ENCODE peak calls at places on chromosomes 12 and 14, in eight cellular contexts. One of them, this sample, is unnamed.
A peak's percentile ranks its signal among the peaks of the same experiment; 100 is the strongest.

GRCh38 chr14:89673499-89674225 is 256.6 kb upstream of the FOXN3 start:
- DNase-seq in mammary epithelial cell: no peak
- DNase-seq in IMR-90: peak; percentile 66
- DNase-seq in adrenal gland: no peak
- DNase-seq in upper lobe of left lung: no peak
- DNase-seq in tibial artery: no peak
- DNase-seq in colonic mucosa: peak; percentile 66
- DNase-seq in effector memory CD4-positive, alpha-beta T cell: no peak
- DNase-seq in this sample: no peak

GRCh38 chr12:78802593-78802992 is 62.0 kb upstream of the SYT1 start:
- DNase-seq in mammary epithelial cell: peak; percentile 87
- DNase-seq in IMR-90: peak; percentile 70
- DNase-seq in adrenal gland: no peak
- DNase-seq in upper lobe of left lung: no peak
- DNase-seq in tibial artery: no peak
- DNase-seq in colonic mucosa: no peak
- DNase-seq in effector memory CD4-positive, alpha-beta T cell: no peak
- DNase-seq in this sample: no peak

GRCh38 chr12:64678248-64678647 is 68.0 kb downstream of the RASSF3 start:
- DNase-seq in mammary epithelial cell: peak; percentile 11
- DNase-seq in IMR-90: no peak
- DNase-seq in adrenal gland: no peak
- DNase-seq in upper lobe of left lung: no peak
- DNase-seq in tibial artery: no peak
- DNase-seq in colonic mucosa: no peak
- DNase-seq in effector memory CD4-positive, alpha-beta T cell: no peak
- DNase-seq in this sample: no peak

GRCh38 chr12:47742253-47742825 is 16.3 kb downstream of the RAPGEF3 start:
- DNase-seq in mammary epithelial cell: no peak
- DNase-seq in IMR-90: no peak
- DNase-seq in adrenal gland: no peak
- DNase-seq in upper lobe of left lung: no peak
- DNase-seq in tibial artery: no peak
- DNase-seq in colonic mucosa: peak; percentile 80
- DNase-seq in effector memory CD4-positive, alpha-beta T cell: peak; percentile 64
- DNase-seq in this sample: peak; percentile 58

GRCh38 chr12:71710276-71711125 is 24.6 kb downstream of the TMEM19 start:
- DNase-seq in mammary epithelial cell: peak; percentile 97
- DNase-seq in IMR-90: peak; percentile 91
- DNase-seq in adrenal gland: no peak
- DNase-seq in upper lobe of left lung: no peak
- DNase-seq in tibial artery: no peak
- DNase-seq in colonic mucosa: no peak
- DNase-seq in effector memory CD4-positive, alpha-beta T cell: no peak
- DNase-seq in this sample: no peak

GRCh38 chr14:102776761-102777710 is at the start of gene TRAF3:
- DNase-seq in mammary epithelial cell: peak; percentile 61
- DNase-seq in IMR-90: peak; percentile 77
- DNase-seq in adrenal gland: peak; percentile 73
- DNase-seq in upper lobe of left lung: peak; percentile 96
- DNase-seq in tibial artery: peak; percentile 74
- DNase-seq in colonic mucosa: peak; percentile 54
- DNase-seq in effector memory CD4-positive, alpha-beta T cell: peak; percentile 84
- DNase-seq in this sample: peak; percentile 90

GRCh38 chr14:58299665-58300202 is 1.4 kb downstream of the ARID4A start:
- DNase-seq in mammary epithelial cell: peak; percentile 21
- DNase-seq in IMR-90: no peak
- DNase-seq in adrenal gland: no peak
- DNase-seq in upper lobe of left lung: no peak
- DNase-seq in tibial artery: no peak
- DNase-seq in colonic mucosa: peak; percentile 57
- DNase-seq in effector memory CD4-positive, alpha-beta T cell: no peak
- DNase-seq in this sample: no peak

GRCh38 chr12:106227641-106228319 is 20.0 kb downstream of the CKAP4 start:
- DNase-seq in mammary epithelial cell: peak; percentile 94
- DNase-seq in IMR-90: no peak
- DNase-seq in adrenal gland: no peak
- DNase-seq in upper lobe of left lung: peak; percentile 41
- DNase-seq in tibial artery: no peak
- DNase-seq in colonic mucosa: peak; percentile 59
- DNase-seq in effector memory CD4-positive, alpha-beta T cell: peak; percentile 41
- DNase-seq in this sample: peak; percentile 76

GRCh38 chr12:50788562-50788961 is 24.7 kb downstream of the ATF1 start:
- DNase-seq in mammary epithelial cell: no peak
- DNase-seq in IMR-90: peak; percentile 98
- DNase-seq in adrenal gland: no peak
- DNase-seq in upper lobe of left lung: no peak
- DNase-seq in tibial artery: no peak
- DNase-seq in colonic mucosa: no peak
- DNase-seq in effector memory CD4-positive, alpha-beta T cell: no peak
- DNase-seq in this sample: no peak

GRCh38 chr12:66708704-66709443 is 30.0 kb upstream of the GRIP1 start:
- DNase-seq in mammary epithelial cell: no peak
- DNase-seq in IMR-90: peak; percentile 5
- DNase-seq in adrenal gland: no peak
- DNase-seq in upper lobe of left lung: no peak
- DNase-seq in tibial artery: no peak
- DNase-seq in colonic mucosa: no peak
- DNase-seq in effector memory CD4-positive, alpha-beta T cell: no peak
- DNase-seq in this sample: peak; percentile 18

GRCh38 chr12:128810182-128811127 is 13.3 kb downstream of the SLC15A4 start:
- DNase-seq in mammary epithelial cell: no peak
- DNase-seq in IMR-90: no peak
- DNase-seq in adrenal gland: no peak
- DNase-seq in upper lobe of left lung: no peak
- DNase-seq in tibial artery: peak; percentile 76
- DNase-seq in colonic mucosa: no peak
- DNase-seq in effector memory CD4-positive, alpha-beta T cell: no peak
- DNase-seq in this sample: no peak

GRCh38 chr12:128814411-128815261 is 9.1 kb downstream of the SLC15A4 start:
- DNase-seq in mammary epithelial cell: no peak
- DNase-seq in IMR-90: no peak
- DNase-seq in adrenal gland: no peak
- DNase-seq in upper lobe of left lung: no peak
- DNase-seq in tibial artery: no peak
- DNase-seq in colonic mucosa: no peak
- DNase-seq in effector memory CD4-positive, alpha-beta T cell: no peak
- DNase-seq in this sample: no peak

GRCh38 chr12:128813883-128814282 is 9.9 kb downstream of the SLC15A4 start:
- DNase-seq in mammary epithelial cell: no peak
- DNase-seq in IMR-90: no peak
- DNase-seq in adrenal gland: no peak
- DNase-seq in upper lobe of left lung: no peak
- DNase-seq in tibial artery: no peak
- DNase-seq in colonic mucosa: no peak
- DNase-seq in effector memory CD4-positive, alpha-beta T cell: no peak
- DNase-seq in this sample: no peak

GRCh38 chr12:128813392-128813791 is 10.4 kb downstream of the SLC15A4 start:
- DNase-seq in mammary epithelial cell: no peak
- DNase-seq in IMR-90: no peak
- DNase-seq in adrenal gland: no peak
- DNase-seq in upper lobe of left lung: no peak
- DNase-seq in tibial artery: no peak
- DNase-seq in colonic mucosa: no peak
- DNase-seq in effector memory CD4-positive, alpha-beta T cell: no peak
- DNase-seq in this sample: no peak

GRCh38 chr12:128811806-128812205 is 12.0 kb downstream of the SLC15A4 start:
- DNase-seq in mammary epithelial cell: no peak
- DNase-seq in IMR-90: no peak
- DNase-seq in adrenal gland: no peak
- DNase-seq in upper lobe of left lung: no peak
- DNase-seq in tibial artery: no peak
- DNase-seq in colonic mucosa: no peak
- DNase-seq in effector memory CD4-positive, alpha-beta T cell: no peak
- DNase-seq in this sample: no peak
- H3K36me3 ChIP-seq in mammary epithelial cell: peaks cover 25% of the 10 kb centered on the region
- H3K36me3 ChIP-seq in IMR-90: peaks cover 27% of the 10 kb centered on the region
- H3K36me3 ChIP-seq in adrenal gland: peaks cover 8% of the 10 kb centered on the region
- H3K36me3 ChIP-seq in upper lobe of left lung: peaks cover 41% of the 10 kb centered on the region
- H3K36me3 ChIP-seq in tibial artery: peaks cover 24% of the 10 kb centered on the region
- H3K36me3 ChIP-seq in colonic mucosa: no peaks in the 10 kb centered on the region
- H3K36me3 ChIP-seq in effector memory CD4-positive, alpha-beta T cell: peaks cover 17% of the 10 kb centered on the region
- H3K36me3 ChIP-seq in this sample: peaks cover 16% of the 10 kb centered on the region

GRCh38 chr14:56196274-56196673 is 78.1 kb downstream of the PELI2 start:
- DNase-seq in mammary epithelial cell: no peak
- DNase-seq in IMR-90: peak; percentile 74
- DNase-seq in adrenal gland: no peak
- DNase-seq in upper lobe of left lung: no peak
- DNase-seq in tibial artery: no peak
- DNase-seq in colonic mucosa: no peak
- DNase-seq in effector memory CD4-positive, alpha-beta T cell: no peak
- DNase-seq in this sample: no peak

GRCh38 chr14:56199976-56200577 is 81.9 kb downstream of the PELI2 start:
- DNase-seq in mammary epithelial cell: no peak
- DNase-seq in IMR-90: peak; percentile 35
- DNase-seq in adrenal gland: no peak
- DNase-seq in upper lobe of left lung: no peak
- DNase-seq in tibial artery: no peak
- DNase-seq in colonic mucosa: no peak
- DNase-seq in effector memory CD4-positive, alpha-beta T cell: no peak
- DNase-seq in this sample: no peak

GRCh38 chr14:56197150-56197549 is 78.9 kb downstream of the PELI2 start:
- DNase-seq in mammary epithelial cell: no peak
- DNase-seq in IMR-90: no peak
- DNase-seq in adrenal gland: no peak
- DNase-seq in upper lobe of left lung: no peak
- DNase-seq in tibial artery: no peak
- DNase-seq in colonic mucosa: no peak
- DNase-seq in effector memory CD4-positive, alpha-beta T cell: no peak
- DNase-seq in this sample: no peak

GRCh38 chr14:56199095-56199975 is 81.1 kb downstream of the PELI2 start:
- DNase-seq in mammary epithelial cell: peak; percentile 17
- DNase-seq in IMR-90: peak; percentile 99
- DNase-seq in adrenal gland: peak; percentile 82
- DNase-seq in upper lobe of left lung: no peak
- DNase-seq in tibial artery: no peak
- DNase-seq in colonic mucosa: no peak
- DNase-seq in effector memory CD4-positive, alpha-beta T cell: no peak
- DNase-seq in this sample: no peak

DNA sequence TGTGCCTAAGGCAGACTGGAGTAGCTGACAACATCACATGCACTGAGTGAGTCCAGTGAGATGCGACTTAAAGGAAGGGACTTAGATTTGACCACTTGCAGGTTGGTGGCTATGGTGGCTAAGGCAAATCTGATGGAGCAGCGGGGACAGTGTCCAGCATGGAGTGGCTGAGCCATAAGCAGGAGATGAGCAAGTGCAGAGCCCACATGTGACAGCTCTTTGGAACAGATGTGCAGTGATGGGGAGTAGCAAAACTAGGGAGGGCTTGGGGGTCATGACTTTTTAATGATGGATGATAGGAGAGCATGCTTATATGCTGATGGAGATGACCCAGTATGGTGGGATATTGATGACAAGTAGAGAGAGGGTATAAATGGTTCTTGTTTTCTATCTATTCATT is 80.2 kb downstream of the PELI2 start:
- DNase-seq in mammary epithelial cell: no peak
- DNase-seq in IMR-90: no peak
- DNase-seq in adrenal gland: no peak
- DNase-seq in upper lobe of left lung: no peak
- DNase-seq in tibial artery: no peak
- DNase-seq in colonic mucosa: no peak
- DNase-seq in effector memory CD4-positive, alpha-beta T cell: no peak
- DNase-seq in this sample: no peak
- H3K27ac ChIP-seq in mammary epithelial cell: no peak overlapping the region
- H3K27ac ChIP-seq in IMR-90: peak overlapping the region; percentile 90
- H3K27ac ChIP-seq in adrenal gland: no peak overlapping the region
- H3K27ac ChIP-seq in upper lobe of left lung: no peak overlapping the region
- H3K27ac ChIP-seq in tibial artery: peak overlapping the region; percentile 74
- H3K27ac ChIP-seq in colonic mucosa: no peak overlapping the region
- H3K27ac ChIP-seq in effector memory CD4-positive, alpha-beta T cell: no peak overlapping the region
- H3K27ac ChIP-seq in this sample: no peak overlapping the region

GRCh38 chr12:95181103-95181502 is 36.2 kb downstream of the FGD6 start:
- DNase-seq in mammary epithelial cell: no peak
- DNase-seq in IMR-90: no peak
- DNase-seq in adrenal gland: no peak
- DNase-seq in upper lobe of left lung: no peak
- DNase-seq in tibial artery: no peak
- DNase-seq in colonic mucosa: no peak
- DNase-seq in effector memory CD4-positive, alpha-beta T cell: no peak
- DNase-seq in this sample: no peak

GRCh38 chr12:95185096-95185495 is 32.2 kb downstream of the FGD6 start:
- DNase-seq in mammary epithelial cell: no peak
- DNase-seq in IMR-90: peak; percentile 78
- DNase-seq in adrenal gland: no peak
- DNase-seq in upper lobe of left lung: no peak
- DNase-seq in tibial artery: no peak
- DNase-seq in colonic mucosa: no peak
- DNase-seq in effector memory CD4-positive, alpha-beta T cell: no peak
- DNase-seq in this sample: no peak

GRCh38 chr12:95182868-95183415 is 34.3 kb downstream of the FGD6 start:
- DNase-seq in mammary epithelial cell: peak; percentile 57
- DNase-seq in IMR-90: peak; percentile 73
- DNase-seq in adrenal gland: peak; percentile 80
- DNase-seq in upper lobe of left lung: no peak
- DNase-seq in tibial artery: no peak
- DNase-seq in colonic mucosa: no peak
- DNase-seq in effector memory CD4-positive, alpha-beta T cell: no peak
- DNase-seq in this sample: no peak

GRCh38 chr12:95184119-95184518 is 33.1 kb downstream of the FGD6 start:
- DNase-seq in mammary epithelial cell: no peak
- DNase-seq in IMR-90: no peak
- DNase-seq in adrenal gland: no peak
- DNase-seq in upper lobe of left lung: no peak
- DNase-seq in tibial artery: no peak
- DNase-seq in colonic mucosa: no peak
- DNase-seq in effector memory CD4-positive, alpha-beta T cell: no peak
- DNase-seq in this sample: no peak

GRCh38 chr12:95185834-95186233 is 31.4 kb downstream of the FGD6 start:
- DNase-seq in mammary epithelial cell: no peak
- DNase-seq in IMR-90: no peak
- DNase-seq in adrenal gland: no peak
- DNase-seq in upper lobe of left lung: no peak
- DNase-seq in tibial artery: no peak
- DNase-seq in colonic mucosa: no peak
- DNase-seq in effector memory CD4-positive, alpha-beta T cell: no peak
- DNase-seq in this sample: no peak
- H3K36me3 ChIP-seq in mammary epithelial cell: peaks cover 8% of the 10 kb centered on the region
- H3K36me3 ChIP-seq in IMR-90: no peaks in the 10 kb centered on the region
- H3K36me3 ChIP-seq in adrenal gland: no peaks in the 10 kb centered on the region
- H3K36me3 ChIP-seq in upper lobe of left lung: no peaks in the 10 kb centered on the region
- H3K36me3 ChIP-seq in tibial artery: no peaks in the 10 kb centered on the region
- H3K36me3 ChIP-seq in colonic mucosa: no peaks in the 10 kb centered on the region
- H3K36me3 ChIP-seq in effector memory CD4-positive, alpha-beta T cell: no peaks in the 10 kb centered on the region
- H3K36me3 ChIP-seq in this sample: no peaks in the 10 kb centered on the region

DNA sequence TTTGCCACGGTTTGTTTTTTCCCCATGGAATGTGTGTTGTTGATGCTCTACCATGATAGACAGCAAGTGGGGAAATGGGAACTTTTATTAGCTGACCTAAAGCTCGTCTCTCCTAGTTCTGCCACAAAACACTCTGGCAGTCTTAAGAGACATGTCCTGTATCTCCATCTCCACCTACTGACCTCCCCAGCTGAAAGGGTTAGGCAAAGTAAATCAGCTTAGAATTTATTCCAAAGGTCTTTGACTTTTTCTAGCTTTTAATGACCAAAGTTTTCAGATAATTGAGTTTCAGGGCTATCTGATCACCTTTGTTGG is 9.4 kb upstream of the ADIPOR2 start:
- DNase-seq in mammary epithelial cell: no peak
- DNase-seq in IMR-90: no peak
- DNase-seq in adrenal gland: no peak
- DNase-seq in upper lobe of left lung: no peak
- DNase-seq in tibial artery: no peak
- DNase-seq in colonic mucosa: no peak
- DNase-seq in effector memory CD4-positive, alpha-beta T cell: no peak
- DNase-seq in this sample: no peak
- H3K27ac ChIP-seq in mammary epithelial cell: no peak overlapping the region
- H3K27ac ChIP-seq in IMR-90: no peak overlapping the region
- H3K27ac ChIP-seq in adrenal gland: no peak overlapping the region
- H3K27ac ChIP-seq in upper lobe of left lung: peak overlapping the region; percentile 55
- H3K27ac ChIP-seq in tibial artery: peak overlapping the region; percentile 51
- H3K27ac ChIP-seq in colonic mucosa: peak overlapping the region; percentile 62
- H3K27ac ChIP-seq in effector memory CD4-positive, alpha-beta T cell: no peak overlapping the region
- H3K27ac ChIP-seq in this sample: no peak overlapping the region

This sample was measured in CD4-positive, alpha-beta memory T cell.